ENCODE peak calls at places on chromosomes 16 and 17, in nine cellular contexts. N is effector memory CD8-positive, alpha-beta T cell; F is NCI-H510A treated with DMSO at 0.1 percent for 48 hours; P is nephron progenitor cell; R is LoVo; Y is transverse colon; G is stimulated activated CD4-positive, alpha-beta T cell treated with anti-CD3 and anti-CD28 coated beads, Interleukin-2, amount 100 ng/mL, for 48 hours; Z is mesenchymal stem cell; L is neural progenitor cell. C is an unnamed sample.

GRCh38 chr16:75096730-75097129 is 19.9 kb downstream of the LDHD start:
- DNase-seq in N (no peak), F (peak; percentile 66), P (no peak), R (peak; percentile 75), Y (peak; percentile 44), G (no peak), Z (no peak), L (peak; percentile 47), C (no peak)

GRCh38 chr16:8887952-8888560 is 5.9 kb downstream of the LITAFD start:
- DNase-seq in N (no peak), F (no peak), P (no peak), R (peak; percentile 42), Y (no peak), G (no peak), Z (peak; percentile 72), L (no peak), C (no peak)

GRCh38 chr17:77426676-77427386 is 286.1 kb downstream of the SEC14L1 start:
- DNase-seq in N (no peak), F (no peak), P (no peak), R (no peak), Y (no peak), G (no peak), Z (no peak), L (no peak), C (no peak)

GRCh38 chr16:29816694-29817441 is 916 bp downstream of the PAGR1 start:
- DNase-seq in N (no peak), F (peak; percentile 84), P (peak; percentile 62), R (peak; percentile 63), Y (peak; percentile 73), G (no peak), Z (peak; percentile 72), L (peak; percentile 62), C (no peak)

GRCh38 chr17:2067048-2067452 is 12.1 kb downstream of the HIC1 start:
- DNase-seq in N (no peak), F (no peak), P (no peak), R (no peak), Y (no peak), G (no peak), Z (peak; percentile 48), L (no peak), C (no peak)

GRCh38 chr17:67068999-67069398 is 24.6 kb downstream of the CACNG1 start:
- DNase-seq in N (no peak), F (peak; percentile 90), P (no peak), R (no peak), Y (no peak), G (no peak), Z (peak; percentile 5), L (no peak), C (no peak)

GRCh38 chr16:46918905-46919792 is 35.0 kb downstream of the GPT2 start:
- DNase-seq in N (no peak), F (peak; percentile 86), P (peak; percentile 50), R (no peak), Y (peak; percentile 22), G (no peak), Z (peak; percentile 22), L (peak; percentile 80), C (no peak)

GRCh38 chr16:54657058-54657708 is 273.5 kb upstream of the IRX5 start:
- DNase-seq in N (no peak), F (no peak), P (no peak), R (peak; percentile 80), Y (no peak), G (no peak), Z (peak; percentile 8), L (no peak), C (no peak)

GRCh38 chr17:77778636-77779524 is 179.6 kb upstream of the TNRC6C start:
- DNase-seq in N (no peak), F (no peak), P (no peak), R (no peak), Y (peak; percentile 44), G (no peak), Z (no peak), L (no peak), C (peak; percentile 49)

C was measured in NCI-H460.